ENCODE peak calls at places on chromosomes 5 and 9, in nine cellular contexts. Z, O, V, M, N, F, B, J and X are unnamed samples.

GRCh38 chr5:136060963-136061362 is 32.2 kb downstream of the TGFBI start:
- DNase-seq in Z (no peak), O (no peak), V (no peak), M (no peak), N (no peak), F (no peak), B (no peak), J (no peak), X (no peak)

GRCh38 chr9:7094052-7094451 is 336.3 kb downstream of the KDM4C start:
- DNase-seq in Z (no peak), O (peak; percentile 24), V (no peak), M (peak; percentile 32), N (peak; percentile 2), F (no peak), B (no peak), J (no peak), X (no peak)

GRCh38 chr9:77899679-77900354 is 131.8 kb downstream of the GNAQ start:
- DNase-seq in Z (no peak), O (peak; percentile 87), V (peak; percentile 56), M (no peak), N (no peak), F (no peak), B (no peak), J (no peak), X (no peak)

GRCh38 chr9:132185164-132186009 is 23.5 kb downstream of the NTNG2 start:
- DNase-seq in Z (no peak), O (no peak), V (no peak), M (no peak), N (no peak), F (peak; percentile 34), B (no peak), J (peak; percentile 72), X (no peak)

GRCh38 chr9:76654575-76654974 is 109.7 kb upstream of the PCA3 start:
- DNase-seq in Z (no peak), O (peak; percentile 97), V (peak; percentile 90), M (no peak), N (no peak), F (no peak), B (no peak), J (no peak), X (peak; percentile 98)

GRCh38 chr9:79028101-79028500 is 543.7 kb upstream of the TLE4 start:
- DNase-seq in Z (no peak), O (peak; percentile 73), V (peak; percentile 34), M (no peak), N (no peak), F (no peak), B (no peak), J (no peak), X (no peak)

GRCh38 chr9:14547245-14548060 is 145.8 kb downstream of the ZDHHC21 start:
- DNase-seq in Z (no peak), O (no peak), V (no peak), M (no peak), N (no peak), F (no peak), B (no peak), J (no peak), X (no peak)

GRCh38 chr5:141958773-141959172 is 771 bp upstream of the PCDH12 start:
- DNase-seq in Z (no peak), O (peak; percentile 13), V (no peak), M (no peak), N (no peak), F (no peak), B (no peak), J (no peak), X (no peak)

GRCh38 chr5:138901716-138902115 is 26.6 kb upstream of the LRRTM2 start:
- DNase-seq in Z (no peak), O (no peak), V (no peak), M (no peak), N (no peak), F (no peak), B (no peak), J (no peak), X (no peak)

GRCh38 chr9:78296208-78296892 is 575 bp upstream of the PSAT1 start:
- DNase-seq in Z (peak; percentile 13), O (peak; percentile 54), V (no peak), M (peak; percentile 44), N (peak; percentile 20), F (peak; percentile 43), B (peak; percentile 31), J (peak; percentile 74), X (no peak)

GRCh38 chr5:96344678-96345612 is 88.1 kb downstream of the PCSK1 start:
- DNase-seq in Z (peak; percentile 38), O (peak; percentile 86), V (peak; percentile 74), M (peak; percentile 81), N (peak; percentile 58), F (no peak), B (no peak), J (no peak), X (no peak)

GRCh38 chr9:76162751-76163500 is 231.3 kb downstream of the RFK start:
- DNase-seq in Z (no peak), O (peak; percentile 75), V (no peak), M (no peak), N (no peak), F (no peak), B (no peak), J (no peak), X (no peak)